ENCODE peak calls at places on chromosome 11, in six cellular contexts. H is stimulated activated CD8-positive, alpha-beta memory T cell treated with anti-CD3 and anti-CD28 coated beads, Interleukin-4, amount 100 ng/mL, for 1 hour; B is cardiac muscle cell; S is stimulated activated CD4-positive, alpha-beta T cell treated with anti-CD3 and anti-CD28 coated beads, TNF-alpha, amount 100 ng/mL, for 4 hours; N is NCI-H1930; R is GDM1. T is an unnamed sample.
A peak's percentile ranks its signal among the peaks of the same experiment; 100 is the strongest.

GRCh38 chr11:57315491-57315890 is 9.3 kb downstream of the TNKS1BP1 start:
- DNase-seq in H (no peak), N (no peak), B (peak; percentile 89), S (no peak), R (peak; percentile 15), T (no peak)

GRCh38 chr11:79375818-79376550 is 64.8 kb downstream of the TENM4 start:
- DNase-seq in S (no peak), B (no peak), N (no peak), R (no peak), H (no peak), T (no peak)

GRCh38 chr11:36213050-36213840 is 76.0 kb downstream of the COMMD9 start:
- DNase-seq in B (no peak), N (no peak), H (no peak), S (no peak), R (no peak), T (no peak)

GRCh38 chr11:33735426-33736147 is 636 bp downstream of the CD59 start:
- DNase-seq in B (peak; percentile 39), S (peak; percentile 2), N (no peak), R (no peak), H (no peak), T (peak; percentile 53)

GRCh38 chr11:86150826-86151187 is 81.9 kb upstream of the PICALM start:
- DNase-seq in N (no peak), H (no peak), S (no peak), R (no peak), B (peak; percentile 18), T (no peak)

GRCh38 chr11:122038543-122038942 is 77.5 kb downstream of the BLID start:
- DNase-seq in H (no peak), N (no peak), S (no peak), B (peak; percentile 80), R (no peak), T (peak; percentile 87)

GRCh38 chr11:13256216-13256615 is 21.4 kb upstream of the BMAL1 start:
- DNase-seq in B (no peak), N (no peak), H (no peak), R (no peak), S (no peak), T (no peak)

GRCh38 chr11:77346906-77347603 is 45.6 kb upstream of the GDPD4 start:
- DNase-seq in N (no peak), H (no peak), B (peak; percentile 27), S (no peak), R (no peak), T (peak; percentile 66)

GRCh38 chr11:11078344-11078743 is 220.5 kb upstream of the ZBED5 start:
- DNase-seq in H (no peak), N (no peak), B (peak; percentile 23), S (no peak), R (no peak), T (no peak)

GRCh38 chr11:117222991-117223740 is 8.7 kb downstream of the PCSK7 start:
- DNase-seq in N (no peak), R (no peak), H (no peak), B (no peak), S (no peak), T (no peak)

GRCh38 chr11:99257131-99257530 is 236.4 kb downstream of the CNTN5 start:
- DNase-seq in H (no peak), S (no peak), R (no peak), B (peak; percentile 18), N (no peak), T (no peak)

GRCh38 chr11:57288771-57289579 is 35.8 kb downstream of the TNKS1BP1 start:
- DNase-seq in H (no peak), S (no peak), B (peak; percentile 53), R (no peak), N (no peak), T (peak; percentile 80)

GRCh38 chr11:70072471-70073187 is 5.5 kb upstream of the ANO1 start:
- DNase-seq in R (no peak), N (no peak), H (no peak), S (no peak), B (peak; percentile 16), T (no peak)

GRCh38 chr11:66335531-66336233 is 552 bp downstream of the RIN1 start:
- DNase-seq in N (no peak), H (no peak), S (no peak), R (no peak), B (peak; percentile 77), T (peak; percentile 61)

GRCh38 chr11:114060402-114061052 is 1.0 kb downstream of the ZBTB16 start:
- DNase-seq in R (no peak), B (peak; percentile 41), H (no peak), S (no peak), N (no peak), T (peak; percentile 17)

GRCh38 chr11:3905080-3905953 is 49.9 kb downstream of the STIM1 start:
- DNase-seq in S (peak; percentile 37), B (peak; percentile 96), H (peak; percentile 5), R (no peak), N (no peak), T (peak; percentile 98)

GRCh38 chr11:122213111-122213510 is 97.1 kb upstream of the BLID start:
- DNase-seq in H (no peak), B (no peak), R (no peak), S (no peak), N (no peak), T (no peak)

GRCh38 chr11:19803506-19803998 is 90.9 kb downstream of the NAV2 start:
- DNase-seq in N (no peak), B (no peak), S (no peak), H (no peak), R (no peak), T (peak; percentile 23)

GRCh38 chr11:20669833-20670684 is 673 bp downstream of the NELL1 start:
- DNase-seq in H (no peak), S (no peak), B (peak; percentile 1), R (no peak), N (peak; percentile 29), T (no peak)

GRCh38 chr11:126884192-126884973 is 116.2 kb downstream of the KIRREL3 start:
- DNase-seq in S (no peak), H (no peak), R (no peak), B (no peak), N (no peak), T (peak; percentile 78)

GRCh38 chr11:46345131-46345597 is 2.1 kb upstream of the DGKZ start:
- DNase-seq in B (no peak), R (peak; percentile 86), N (no peak), H (no peak), S (no peak), T (no peak)

GRCh38 chr11:15991174-15991655 is 365.1 kb downstream of the SOX6 start:
- DNase-seq in H (no peak), R (no peak), N (no peak), B (no peak), S (no peak), T (no peak)

GRCh38 chr11:92180664-92181251 is 43.9 kb upstream of the FAT3 start:
- DNase-seq in S (no peak), H (no peak), N (no peak), B (peak; percentile 60), R (no peak), T (peak; percentile 73)

GRCh38 chr11:11568651-11569229 is 53.1 kb downstream of the GALNT18 start:
- DNase-seq in B (no peak), H (no peak), S (no peak), N (no peak), R (no peak), T (peak; percentile 88)

GRCh38 chr11:61978703-61979661 is 11.5 kb upstream of the FTH1 start:
- DNase-seq in S (no peak), B (peak; percentile 90), N (no peak), R (no peak), H (no peak), T (no peak)

GRCh38 chr11:134047586-134047999 is 21.3 kb upstream of the JAM3 start:
- DNase-seq in B (peak; percentile 91), H (no peak), S (no peak), R (no peak), N (no peak), T (no peak)

GRCh38 chr11:25733777-25734176 is 598.2 kb upstream of the ANO3 start:
- DNase-seq in B (peak; percentile 24), R (no peak), H (no peak), S (no peak), N (no peak), T (no peak)

GRCh38 chr11:82960000-82960778 is 58.7 kb downstream of the DDIAS start:
- DNase-seq in R (no peak), S (no peak), B (no peak), N (no peak), H (no peak), T (no peak)

GRCh38 chr11:955154-956049 is 29.7 kb downstream of the AP2A2 start:
- DNase-seq in B (no peak), R (no peak), S (no peak), N (no peak), H (no peak), T (no peak)

GRCh38 chr11:57493507-57494503 is 21.7 kb downstream of the SLC43A1 start:
- DNase-seq in S (peak; percentile 78), N (peak; percentile 62), R (peak; percentile 9), H (peak; percentile 54), B (peak; percentile 43), T (peak; percentile 69)

GRCh38 chr11:59716051-59716450 is 2.4 kb upstream of the OR10V1 start:
- DNase-seq in S (no peak), H (no peak), N (no peak), R (no peak), B (no peak), T (no peak)

GRCh38 chr11:11512090-11512489 is 109.7 kb downstream of the GALNT18 start:
- DNase-seq in B (no peak), H (no peak), S (no peak), R (no peak), N (no peak), T (no peak)

GRCh38 chr11:81420668-81421550 is 1312.8 kb downstream of the FAM181B start:
- DNase-seq in N (no peak), H (no peak), S (no peak), B (no peak), R (no peak), T (no peak)

GRCh38 chr11:64275031-64275800 is 9.2 kb downstream of the BAD start:
- DNase-seq in R (no peak), B (no peak), S (no peak), N (no peak), H (no peak), T (no peak)

GRCh38 chr11:83249972-83250593 is 36.1 kb downstream of the CCDC90B start:
- DNase-seq in N (no peak), H (no peak), S (no peak), B (peak; percentile 69), R (no peak), T (peak; percentile 46)

GRCh38 chr11:105612766-105613165 is 2.9 kb downstream of the GRIA4 start:
- DNase-seq in S (no peak), H (no peak), B (no peak), R (no peak), N (no peak), T (no peak)

GRCh38 chr11:131592734-131593133 is 222.3 kb downstream of the NTM start:
- DNase-seq in S (no peak), N (no peak), H (no peak), R (no peak), B (no peak), T (no peak)

GRCh38 chr11:38950882-38951281 is 2352.8 kb upstream of the RAG2 start:
- DNase-seq in N (no peak), B (no peak), R (no peak), S (no peak), H (no peak), T (no peak)